ENCODE peak calls at places on chromosome 3, in seven cellular contexts. D is foreskin fibroblast, S is GM13977, Y is sciatic nerve, K is T follicular helper cell, T is T-helper 2 cell, P is H54. H is an unnamed sample.

GRCh38 chr3:55624238-55624637 is 137.1 kb upstream of the WNT5A start:
- DNase-seq in S (no peak), P (no peak), D (no peak), K (no peak), Y (no peak), T (no peak), H (peak)

GRCh38 chr3:111801697-111802655 is 57.1 kb upstream of the PHLDB2 start:
- DNase-seq in K (no peak), T (no peak), D (peak), Y (no peak), S (no peak), P (no peak), H (no peak)

GRCh38 chr3:45545476-45545875 is 49.1 kb upstream of the LIMD1 start:
- DNase-seq in P (no peak), K (no peak), Y (no peak), T (no peak), D (no peak), S (no peak), H (peak)

GRCh38 chr3:160677459-160677901 is 520 bp downstream of the ARL14 start:
- DNase-seq in K (no peak), D (peak), T (no peak), P (no peak), Y (no peak), S (no peak), H (no peak)

GRCh38 chr3:11624161-11624560 is 19.6 kb downstream of the VGLL4 start:
- DNase-seq in K (peak), D (peak), S (peak), T (peak), Y (no peak), P (no peak), H (peak)

GRCh38 chr3:94066829-94067470 is 4.1 kb downstream of the NSUN3 start:
- DNase-seq in K (no peak), P (no peak), T (no peak), S (no peak), D (no peak), Y (no peak), H (no peak)

GRCh38 chr3:179318876-179319275 is 4.0 kb upstream of the ZNF639 start:
- DNase-seq in D (no peak), K (no peak), Y (no peak), S (no peak), T (no peak), P (no peak), H (no peak)

GRCh38 chr3:155870945-155871745 is 695 bp downstream of the GMPS start:
- DNase-seq in K (peak), S (peak), Y (peak), D (peak), P (peak), T (peak), H (peak)

GRCh38 chr3:56590814-56591213 is 33.8 kb downstream of the CCDC66 start:
- DNase-seq in T (no peak), D (no peak), P (no peak), K (no peak), S (no peak), Y (no peak), H (no peak)

GRCh38 chr3:60070366-60070765 is 1020.5 kb upstream of the CFAP20DC start:
- DNase-seq in T (no peak), Y (no peak), S (no peak), K (no peak), D (no peak), P (no peak), H (no peak)

GRCh38 chr3:123081718-123082369 is 15.0 kb downstream of the PDIA5 start:
- DNase-seq in K (no peak), P (no peak), S (no peak), D (no peak), Y (no peak), T (no peak), H (no peak)

GRCh38 chr3:134625462-134625861 is 25.4 kb downstream of the KY start:
- DNase-seq in S (no peak), K (no peak), Y (no peak), P (no peak), T (no peak), D (no peak), H (no peak)

GRCh38 chr3:71425491-71426071 is 157.9 kb downstream of the FOXP1 start:
- DNase-seq in T (no peak), P (peak), S (no peak), Y (no peak), K (no peak), D (peak), H (no peak)

GRCh38 chr3:29291982-29292363 is 11.1 kb downstream of the RBMS3 start:
- DNase-seq in T (no peak), D (no peak), P (no peak), Y (no peak), K (no peak), S (no peak), H (no peak)

GRCh38 chr3:134564991-134565390 is 79.1 kb downstream of the CEP63 start:
- DNase-seq in K (no peak), Y (no peak), S (no peak), D (no peak), T (no peak), P (no peak), H (no peak)

GRCh38 chr3:185549111-185549510 is 3.3 kb downstream of the LIPH start:
- DNase-seq in Y (no peak), D (peak), S (no peak), K (no peak), P (peak), T (no peak), H (peak)

GRCh38 chr3:149494759-149495580 is 20.5 kb downstream of the TM4SF4 start:
- DNase-seq in Y (no peak), D (peak), T (no peak), P (no peak), S (no peak), K (no peak), H (no peak)

GRCh38 chr3:111534701-111535100 is 7.3 kb upstream of the CD96 start:
- DNase-seq in S (no peak), Y (no peak), P (peak), D (peak), T (no peak), K (no peak), H (no peak)

GRCh38 chr3:161559177-161559998 is 62.8 kb downstream of the OTOL1 start:
- DNase-seq in K (no peak), Y (no peak), S (peak), P (no peak), D (peak), T (no peak), H (peak)

GRCh38 chr3:110576962-110577361 is 494.7 kb upstream of the NECTIN3 start:
- DNase-seq in D (peak), P (peak), S (no peak), K (no peak), T (no peak), Y (no peak), H (no peak)

GRCh38 chr3:16533928-16534913 is 20.7 kb upstream of the RFTN1 start:
- DNase-seq in K (no peak), Y (no peak), S (no peak), D (peak), T (no peak), P (no peak), H (no peak)

GRCh38 chr3:10268930-10269329 is 20.7 kb downstream of the TATDN2 start:
- DNase-seq in D (no peak), Y (peak), P (no peak), S (no peak), K (no peak), T (no peak), H (no peak)

GRCh38 chr3:143951351-143951971 is 20.2 kb upstream of the DIPK2A start:
- DNase-seq in Y (no peak), P (no peak), T (peak), S (peak), D (peak), K (no peak), H (peak)

GRCh38 chr3:128489860-128490649 is 2.9 kb downstream of the GATA2 start:
- DNase-seq in T (no peak), K (no peak), P (no peak), Y (peak), D (peak), S (no peak), H (no peak)

GRCh38 chr3:8972614-8973013 is 9.3 kb upstream of the RAD18 start:
- DNase-seq in K (no peak), P (no peak), S (no peak), Y (no peak), T (no peak), D (peak), H (peak)

GRCh38 chr3:99532246-99532645 is 106.1 kb upstream of the COL8A1 start:
- DNase-seq in P (peak), K (no peak), D (peak), S (peak), Y (no peak), T (no peak), H (peak)

GRCh38 chr3:190591080-190591479 is 77.2 kb downstream of the IL1RAP start:
- DNase-seq in K (no peak), P (no peak), Y (no peak), T (no peak), S (no peak), D (no peak), H (no peak)

GRCh38 chr3:10928396-10928960 is 64.1 kb upstream of the SLC6A1 start:
- DNase-seq in D (no peak), K (no peak), Y (peak), S (no peak), P (no peak), T (no peak), H (no peak)

GRCh38 chr3:123105201-123106189 is 38.7 kb downstream of the PDIA5 start:
- DNase-seq in P (no peak), S (peak), D (no peak), K (no peak), T (no peak), Y (no peak), H (peak)

H was measured in GM12865.